ENCODE peak calls at places on chromosomes 1 and 21, in six cellular contexts. A is astrocyte of the cerebellum, R is HCT116, B is AG09309, O is MCF 10A, M is fibroblast of the aortic adventitia. C is an unnamed sample.

GRCh38 chr1:15196807-15197530 is 43.4 kb downstream of the TMEM51 start:
- DNase-seq in R (no peak), B (no peak), O (no peak), M (no peak), A (no peak), C (no peak)

GRCh38 chr1:97500696-97501297 is 420.0 kb downstream of the DPYD start:
- DNase-seq in B (no peak), O (no peak), R (no peak), M (peak), A (no peak), C (no peak)

GRCh38 chr1:223670458-223671159 is 5.1 kb upstream of the CAPN8 start:
- DNase-seq in M (peak), B (no peak), O (peak), A (no peak), R (peak), C (peak)

GRCh38 chr1:31987231-31987630 is 26.4 kb upstream of the KHDRBS1 start:
- DNase-seq in A (peak), O (no peak), B (no peak), R (no peak), M (no peak), C (no peak)

GRCh38 chr1:178869114-178869697 is 1.7 kb downstream of the ANGPTL1 start:
- DNase-seq in R (no peak), A (peak), O (peak), B (peak), M (peak), C (no peak)

GRCh38 chr21:39730418-39731107 is 14.4 kb upstream of the IGSF5 start:
- DNase-seq in O (peak), R (no peak), B (no peak), A (peak), M (no peak), C (no peak)

GRCh38 chr21:31446206-31446900 is 102.3 kb upstream of the TIAM1 start:
- DNase-seq in M (no peak), R (no peak), A (no peak), O (no peak), B (no peak), C (no peak)

GRCh38 chr1:59730759-59731478 is 83.8 kb upstream of the HOOK1 start:
- DNase-seq in O (peak), A (peak), R (peak), B (peak), M (peak), C (no peak)

GRCh38 chr1:227946624-227947424 is 908 bp downstream of the WNT9A start:
- DNase-seq in A (no peak), R (peak), M (peak), B (peak), O (peak), C (peak)

GRCh38 chr1:178310685-178311105 is 186.1 kb downstream of the CLEC20A start:
- DNase-seq in A (peak), M (peak), B (peak), O (peak), R (peak), C (peak)

GRCh38 chr1:206923009-206923960 is 1.5 kb upstream of the FCMR start:
- DNase-seq in B (no peak), O (no peak), M (no peak), R (no peak), A (no peak), C (no peak)

GRCh38 chr1:42943166-42943565 is 15.5 kb downstream of the SLC2A1 start:
- DNase-seq in A (no peak), M (no peak), O (peak), R (peak), B (no peak), C (peak)

GRCh38 chr1:246261641-246262040 is 245.4 kb downstream of the SMYD3 start:
- DNase-seq in B (no peak), M (peak), R (no peak), O (no peak), A (no peak), C (no peak)

GRCh38 chr1:225880210-225880584 is 2.0 kb downstream of the TMEM63A start:
- DNase-seq in B (no peak), O (no peak), R (no peak), A (no peak), M (no peak), C (no peak)

GRCh38 chr1:94541175-94542087 is at the start of gene F3:
- DNase-seq in B (no peak), M (peak), A (peak), O (peak), R (peak), C (no peak)

GRCh38 chr1:25568090-25568833 is 24.9 kb downstream of the LDLRAP1 start:
- DNase-seq in M (peak), A (peak), B (no peak), O (peak), R (peak), C (peak)

GRCh38 chr1:95518310-95518709 is 284.3 kb downstream of the RWDD3 start:
- DNase-seq in B (no peak), O (no peak), M (no peak), A (no peak), R (no peak), C (no peak)

GRCh38 chr1:78619803-78620579 is at the start of gene IFI44L:
- DNase-seq in A (peak), O (peak), R (no peak), M (peak), B (peak), C (no peak)

GRCh38 chr1:72557446-72558049 is 275.2 kb upstream of the NEGR1 start:
- DNase-seq in B (no peak), M (peak), A (no peak), O (peak), R (no peak), C (no peak)

GRCh38 chr1:87796521-87796920 is 467.8 kb downstream of the LMO4 start:
- DNase-seq in O (no peak), A (no peak), B (no peak), M (no peak), R (no peak), C (no peak)

GRCh38 chr21:34836103-34836932 is 167.5 kb downstream of the CLIC6 start:
- DNase-seq in A (peak), O (peak), B (peak), R (peak), M (peak), C (no peak)

GRCh38 chr1:229040630-229041358 is 230.1 kb upstream of the RAB4A start:
- DNase-seq in B (no peak), M (no peak), R (no peak), O (no peak), A (no peak), C (no peak)

GRCh38 chr1:170707959-170708666 is 44.2 kb downstream of the PRRX1 start:
- DNase-seq in M (peak), B (peak), R (peak), A (peak), O (peak), C (no peak)

GRCh38 chr1:13699936-13700520 is at the start of gene PRDM2:
- DNase-seq in O (peak), R (no peak), A (no peak), B (no peak), M (peak), C (no peak)

GRCh38 chr1:1779691-1780597 is 1.7 kb upstream of the NADK start:
- DNase-seq in A (peak), R (no peak), B (peak), O (peak), M (peak), C (no peak)

GRCh38 chr1:91809267-91809666 is 76.7 kb downstream of the TGFBR3 start:
- DNase-seq in B (no peak), O (no peak), A (no peak), M (peak), R (no peak), C (no peak)

GRCh38 chr1:103220503-103221095 is 112.3 kb upstream of the COL11A1 start:
- DNase-seq in O (no peak), A (peak), B (peak), R (no peak), M (peak), C (no peak)

GRCh38 chr1:228861830-228862176 is 126.5 kb downstream of the RHOU start:
- DNase-seq in O (no peak), B (no peak), A (no peak), M (no peak), R (no peak), C (no peak)

GRCh38 chr1:67241200-67241746 is 66.4 kb upstream of the IL12RB2 start:
- DNase-seq in A (no peak), R (no peak), B (no peak), M (no peak), O (no peak), C (no peak)

GRCh38 chr1:61121631-61122030 is 39.3 kb downstream of the NFIA start:
- DNase-seq in R (no peak), B (no peak), A (no peak), O (no peak), M (peak), C (no peak)

GRCh38 chr1:1423245-1423597 is 2.1 kb upstream of the ANKRD65 start:
- DNase-seq in M (no peak), A (no peak), R (no peak), B (no peak), O (no peak), C (no peak)

GRCh38 chr1:239803666-239804228 is 287.9 kb upstream of the FMN2 start:
- DNase-seq in O (no peak), B (peak), R (no peak), A (no peak), M (no peak), C (no peak)

GRCh38 chr21:41993744-41994143 is 16.4 kb downstream of the ZBTB21 start:
- DNase-seq in R (no peak), B (peak), M (peak), O (no peak), A (peak), C (no peak)

GRCh38 chr1:71049951-71050598 is 2.5 kb upstream of the PTGER3 start:
- DNase-seq in O (peak), M (peak), B (no peak), R (peak), A (peak), C (peak)

DNA sequence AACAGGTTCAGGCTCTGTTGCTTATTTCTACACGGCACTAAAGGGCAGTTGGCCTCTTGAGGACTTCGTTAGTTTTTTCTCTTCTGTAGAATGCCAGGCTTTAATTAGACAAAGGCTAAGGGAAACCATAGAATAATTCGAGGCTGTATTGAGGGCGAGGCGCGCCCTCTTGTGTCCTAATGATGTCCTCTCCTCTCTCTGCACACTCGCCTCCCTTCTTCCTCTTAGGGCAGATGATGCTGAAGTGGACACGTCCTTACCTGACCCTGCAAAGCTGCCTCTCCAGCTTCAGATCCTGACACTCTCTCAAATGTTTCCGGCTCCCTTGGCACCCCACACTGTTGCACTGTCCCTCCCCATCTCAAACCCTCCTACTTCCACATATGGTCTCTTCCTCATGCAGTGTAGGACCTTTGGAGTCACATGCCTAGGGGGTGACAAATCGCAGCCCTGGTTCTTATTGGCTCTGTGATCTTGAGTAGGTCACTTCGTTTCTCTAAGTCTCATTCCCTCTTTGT is 1.9 kb upstream of the ZSCAN20 start:
- DNase-seq in M (peak), A (peak), R (peak), O (peak), B (peak), C (peak)
- TF ChIP-seq CTCF in M (peak), A (peak), R (peak), O (peak), B (peak), C (peak)

DNA sequence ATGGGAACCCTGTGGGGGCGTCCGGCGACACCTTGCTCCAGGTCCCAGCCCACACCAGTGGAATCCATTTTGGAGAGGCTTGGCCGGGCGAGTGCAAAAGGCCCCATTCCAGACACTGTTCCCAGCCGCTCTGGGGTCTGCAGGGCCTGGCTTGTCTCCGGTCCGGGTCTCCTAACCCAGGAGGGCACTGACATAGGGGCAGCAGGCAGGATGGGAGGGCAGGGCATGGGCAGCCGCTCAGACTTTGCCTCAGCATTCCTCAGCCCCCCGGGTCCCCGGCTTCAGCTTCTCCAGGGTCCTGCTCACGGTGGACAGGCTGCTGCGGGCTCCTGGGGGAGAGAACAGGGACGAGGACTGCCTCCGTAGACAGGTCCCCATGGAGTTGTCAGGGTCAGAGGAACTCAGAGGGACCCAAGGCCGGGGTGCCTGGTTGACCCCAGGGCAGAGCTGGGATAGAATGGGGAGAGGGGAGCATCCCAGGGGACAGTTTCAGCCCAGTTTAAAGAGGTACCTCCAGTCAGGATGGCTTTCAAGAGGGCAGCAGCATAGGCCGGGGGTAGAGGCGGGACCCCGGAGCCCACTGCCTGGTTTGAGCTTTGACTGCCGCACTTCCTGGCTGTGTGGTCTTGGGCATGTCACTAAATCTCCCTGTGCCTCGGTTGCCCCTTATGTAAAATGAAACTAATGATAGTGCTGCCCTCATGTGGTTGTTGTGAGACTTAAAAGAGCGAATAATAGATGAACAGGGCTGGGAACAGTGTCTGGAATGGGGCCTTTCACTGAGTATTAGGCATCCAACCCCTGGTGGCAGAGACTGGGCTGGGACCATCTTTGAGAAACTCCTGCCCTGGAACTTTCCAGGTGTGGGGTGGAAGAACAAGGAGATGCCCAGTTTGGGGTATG is 3.7 kb downstream of the KNCN start:
- DNase-seq in M (peak), A (peak), R (peak), O (peak), B (no peak), C (peak)
- TF ChIP-seq CTCF in M (peak), A (peak), R (peak), O (peak), B (peak), C (peak)

GRCh38 chr1:184214128-184214527 is 162.6 kb downstream of the TSEN15 start:
- DNase-seq in B (no peak), O (no peak), M (no peak), A (no peak), R (no peak), C (no peak)

GRCh38 chr1:184210048-184210447 is 158.5 kb downstream of the TSEN15 start:
- DNase-seq in B (peak), A (peak), M (peak), O (no peak), R (no peak), C (no peak)

GRCh38 chr1:184212649-184213314 is 161.3 kb downstream of the TSEN15 start:
- DNase-seq in B (peak), A (peak), O (peak), M (peak), R (peak), C (no peak)

GRCh38 chr1:184208622-184209021 is 157.1 kb downstream of the TSEN15 start:
- DNase-seq in B (no peak), A (no peak), R (no peak), O (no peak), M (no peak), C (no peak)

GRCh38 chr1:184210822-184211221 is 159.3 kb downstream of the TSEN15 start:
- DNase-seq in A (no peak), O (no peak), R (no peak), B (no peak), M (no peak), C (no peak)
- TF ChIP-seq CTCF in A (no peak), O (no peak), R (no peak), B (no peak), M (no peak), C (peak)

GRCh38 chr1:117967472-117967871 is 37.9 kb downstream of the WDR3 start:
- DNase-seq in B (peak), A (peak), R (no peak), M (peak), O (peak), C (peak)
- TF ChIP-seq CTCF in B (peak), A (peak), R (peak), M (peak), O (peak), C (peak)

DNA sequence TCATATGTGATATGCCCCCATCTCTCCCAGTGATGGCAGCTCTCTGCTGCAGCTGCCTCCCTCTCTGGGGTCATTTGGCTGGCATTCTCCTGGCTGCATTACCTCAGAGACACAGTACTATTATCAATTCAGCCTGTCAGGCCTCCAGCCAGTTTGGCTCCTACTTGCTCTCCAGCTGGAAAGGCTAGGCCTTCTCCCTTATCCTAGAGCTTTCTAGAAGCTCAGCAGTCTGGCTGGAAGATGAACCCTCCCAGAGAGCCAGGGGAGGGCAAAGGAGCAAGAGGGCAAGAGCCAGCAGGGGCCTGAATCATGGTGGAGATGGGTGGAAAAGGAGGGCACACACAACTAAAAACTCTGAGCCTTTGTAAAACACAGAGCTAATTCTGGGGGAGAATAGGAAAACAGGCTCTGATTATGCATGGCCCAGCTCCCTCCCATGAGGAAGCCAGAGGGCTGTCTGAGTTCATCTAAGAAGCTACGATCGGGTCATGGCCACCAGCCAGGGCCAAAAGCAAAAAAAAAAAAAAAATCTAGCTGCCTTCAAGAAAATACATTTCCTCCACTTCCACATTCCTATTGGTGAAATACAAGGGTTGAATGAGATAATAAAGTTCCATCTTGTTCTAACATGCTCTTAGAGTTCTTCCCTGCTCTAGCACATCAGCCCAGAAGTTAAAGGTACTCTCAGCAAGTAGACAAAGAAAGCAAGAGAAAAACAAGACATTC is 8.8 kb downstream of the LAMB3 start:
- DNase-seq in B (no peak), R (no peak), M (peak), A (no peak), O (peak), C (no peak)
- TF ChIP-seq CTCF in B (no peak), R (no peak), M (no peak), A (no peak), O (no peak), C (no peak)

GRCh38 chr1:116763787-116764465 is 9.7 kb downstream of the CD2 start:
- DNase-seq in O (peak), R (peak), A (no peak), M (no peak), B (no peak), C (no peak)
- TF ChIP-seq CTCF in O (peak), R (peak), A (peak), M (peak), B (peak), C (peak)

DNA sequence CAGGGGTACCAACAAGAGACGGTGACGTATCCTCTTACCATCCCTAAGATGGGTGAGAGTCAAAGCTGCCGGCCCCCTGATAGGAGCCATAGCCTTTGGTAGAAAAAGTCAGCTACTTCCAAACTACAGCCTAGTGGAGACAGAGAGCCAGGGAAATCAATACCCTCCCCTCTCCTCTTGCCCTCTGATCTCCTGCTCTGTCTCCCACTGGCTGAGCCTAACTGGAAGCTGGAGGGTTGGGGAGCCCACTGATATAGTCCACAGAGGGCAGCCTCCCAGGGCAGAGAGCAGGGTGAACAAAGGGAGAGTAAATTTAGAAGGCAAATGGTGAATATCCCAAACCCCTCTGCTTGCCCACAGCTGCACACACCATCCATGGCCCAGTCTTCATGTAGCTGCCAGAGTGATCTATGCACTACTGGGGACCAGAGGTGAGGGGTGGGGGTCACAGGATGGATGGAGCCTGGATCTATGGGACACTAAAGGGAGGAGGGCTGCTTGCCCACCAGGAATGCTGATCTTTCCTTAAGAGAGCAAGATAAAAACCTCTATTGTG is 80.0 kb downstream of the DHRS3 start:
- DNase-seq in A (no peak), R (no peak), B (no peak), M (no peak), O (no peak), C (no peak)
- TF ChIP-seq CTCF in A (no peak), R (no peak), B (no peak), M (no peak), O (no peak), C (no peak)

GRCh38 chr21:32687946-32688345 is 39.9 kb downstream of the SYNJ1 start:
- DNase-seq in R (no peak), O (peak), B (no peak), A (no peak), M (no peak), C (no peak)
- TF ChIP-seq CTCF in R (no peak), O (no peak), B (no peak), A (no peak), M (no peak), C (peak)

C was measured in LNCaP clone FGC.